ENCODE peak calls at places on chromosome 12, in ten cellular contexts. Q is B cell; V is PC-9; O is amniotic epithelial cell; M is GM12878; B is GDM1; L is HS-27A; X is activated CD4-positive, alpha-beta T cell treated with anti-CD3 and anti-CD28 coated beads, Interleukin-2, amount 10 ng/mL, durations not matched to agents 24 days and 14 days; Y is fibroblast of lung; F is glomerular endothelial cell. Z is an unnamed sample.

GRCh38 chr12:102954143-102954542 is 3.3 kb upstream of the ASCL1 start:
- DNase-seq in V (no peak), B (no peak), F (no peak), O (no peak), Q (no peak), L (no peak), M (no peak), Y (no peak), X (peak), Z (no peak)

GRCh38 chr12:46383654-46384450 is 11.3 kb upstream of the SLC38A2 start:
- DNase-seq in L (no peak), M (no peak), O (peak), X (peak), Q (peak), F (no peak), B (peak), Y (peak), V (peak), Z (peak)

GRCh38 chr12:7934153-7934552 is 1.8 kb downstream of the SLC2A3 start:
- DNase-seq in Y (no peak), O (no peak), B (no peak), M (no peak), X (peak), Q (no peak), V (no peak), L (no peak), F (no peak), Z (no peak)

GRCh38 chr12:65695077-65695865 is 129.0 kb upstream of the HMGA2 start:
- DNase-seq in M (no peak), Y (peak), V (peak), O (peak), L (peak), F (peak), Q (no peak), B (no peak), X (no peak), Z (no peak)

GRCh38 chr12:79624378-79624777 is 66.4 kb downstream of the PAWR start:
- DNase-seq in Y (peak), M (no peak), L (no peak), X (no peak), O (peak), Q (no peak), V (no peak), F (no peak), B (no peak), Z (no peak)

GRCh38 chr12:116547955-116548471 is 11.2 kb upstream of the MAP1LC3B2 start:
- DNase-seq in M (no peak), X (no peak), B (peak), O (no peak), L (no peak), Q (peak), Y (peak), V (no peak), F (no peak), Z (no peak)

GRCh38 chr12:62210422-62210821 is 49.8 kb upstream of the USP15 start:
- DNase-seq in M (no peak), O (peak), B (no peak), V (peak), Y (peak), Q (peak), F (no peak), X (peak), L (no peak), Z (no peak)

GRCh38 chr12:3077572-3078081 is 448 bp downstream of the TSPAN9 start:
- DNase-seq in O (no peak), Q (no peak), B (no peak), L (no peak), X (peak), M (no peak), Y (peak), F (no peak), V (peak), Z (no peak)

GRCh38 chr12:14993537-14994266 is 20.9 kb downstream of the PDE6H start:
- DNase-seq in L (peak), O (peak), Q (no peak), F (no peak), V (no peak), B (no peak), X (no peak), M (no peak), Y (peak), Z (no peak)

GRCh38 chr12:8709124-8709830 is 11.5 kb downstream of the RIMKLB start:
- DNase-seq in M (no peak), V (no peak), Q (peak), O (no peak), L (no peak), B (peak), Y (no peak), X (no peak), F (no peak), Z (no peak)

GRCh38 chr12:26188641-26189040 is 6.7 kb upstream of the SSPN start:
- DNase-seq in V (no peak), Y (peak), L (no peak), B (no peak), M (no peak), Q (no peak), X (no peak), F (no peak), O (peak), Z (no peak)

GRCh38 chr12:96195845-96196451 is 1.8 kb downstream of the ELK3 start:
- DNase-seq in Q (no peak), X (peak), V (peak), F (no peak), O (peak), B (no peak), Y (peak), L (peak), M (no peak), Z (no peak)

GRCh38 chr12:27324452-27324999 is 8.1 kb upstream of the BMAL2 start:
- DNase-seq in L (no peak), Y (peak), X (no peak), O (no peak), B (no peak), M (no peak), F (no peak), V (no peak), Q (no peak), Z (no peak)

GRCh38 chr12:75747572-75747995 is 236.2 kb upstream of the KRR1 start:
- DNase-seq in M (no peak), F (no peak), O (peak), V (no peak), Q (no peak), Y (peak), L (peak), X (no peak), B (no peak), Z (no peak)

GRCh38 chr12:124919646-124920352 is 5.3 kb upstream of the UBC start:
- DNase-seq in B (no peak), Y (peak), X (peak), M (peak), V (peak), Q (no peak), F (no peak), L (no peak), O (no peak), Z (no peak)

GRCh38 chr12:25792031-25792430 is 166.5 kb upstream of the RASSF8 start:
- DNase-seq in B (no peak), O (peak), V (no peak), Y (peak), X (no peak), L (no peak), Q (no peak), F (no peak), M (no peak), Z (no peak)

GRCh38 chr12:120141336-120141735 is 24.8 kb upstream of the RAB35 start:
- DNase-seq in X (no peak), M (no peak), Y (no peak), F (no peak), B (no peak), Q (no peak), L (no peak), V (no peak), O (no peak), Z (no peak)

GRCh38 chr12:79827484-79827883 is 107.4 kb downstream of the PPP1R12A start:
- DNase-seq in X (no peak), Y (no peak), M (no peak), B (no peak), L (no peak), F (no peak), V (no peak), O (no peak), Q (no peak), Z (no peak)

GRCh38 chr12:93707836-93708235 is 30.7 kb downstream of the CRADD start:
- DNase-seq in V (no peak), B (no peak), M (no peak), Y (peak), X (no peak), L (no peak), Q (no peak), F (no peak), O (peak), Z (no peak)

GRCh38 chr12:66945189-66945817 is 266.4 kb upstream of the GRIP1 start:
- DNase-seq in Y (no peak), F (no peak), L (no peak), V (no peak), O (no peak), Q (no peak), X (no peak), M (no peak), B (no peak), Z (no peak)

GRCh38 chr12:55057466-55057865 is 37.7 kb downstream of the NEUROD4 start:
- DNase-seq in Y (no peak), O (no peak), Q (no peak), X (no peak), L (no peak), V (no peak), B (no peak), F (no peak), M (no peak), Z (no peak)

GRCh38 chr12:131536337-131536736 is 174.6 kb upstream of the SFSWAP start:
- DNase-seq in B (no peak), Q (no peak), V (no peak), Y (no peak), O (no peak), F (no peak), L (no peak), X (no peak), M (no peak), Z (no peak)

GRCh38 chr12:114221976-114222630 is 183.8 kb downstream of the TBX5 start:
- DNase-seq in Y (no peak), Q (no peak), L (no peak), M (no peak), V (no peak), B (no peak), O (no peak), F (no peak), X (no peak), Z (no peak)

GRCh38 chr12:3698218-3698974 is 54.5 kb downstream of the CRACR2A start:
- DNase-seq in M (no peak), L (peak), B (no peak), F (peak), X (no peak), V (no peak), Q (no peak), O (peak), Y (peak), Z (no peak)

GRCh38 chr12:131521326-131521725 is 189.6 kb upstream of the SFSWAP start:
- DNase-seq in F (no peak), O (no peak), V (no peak), B (no peak), Y (no peak), M (no peak), L (no peak), X (no peak), Q (no peak), Z (no peak)

GRCh38 chr12:117189725-117190209 is 503 bp downstream of the FBXO21 start:
- DNase-seq in Y (peak), Q (peak), M (no peak), V (peak), O (peak), X (peak), L (no peak), F (no peak), B (no peak), Z (no peak)

GRCh38 chr12:120584343-120585149 is 3.3 kb upstream of the POP5 start:
- DNase-seq in Q (peak), L (no peak), O (no peak), F (no peak), Y (no peak), M (no peak), X (peak), B (no peak), V (peak), Z (peak)

GRCh38 chr12:109219938-109220337 is 89.1 kb downstream of the FOXN4 start:
- DNase-seq in M (no peak), O (no peak), X (no peak), L (no peak), Q (no peak), Y (no peak), F (no peak), B (no peak), V (no peak), Z (no peak)

GRCh38 chr12:50203691-50204090 is 36.5 kb upstream of the CERS5 start:
- DNase-seq in M (no peak), F (no peak), Q (no peak), V (no peak), X (no peak), Y (no peak), L (no peak), B (no peak), O (peak), Z (no peak)

GRCh38 chr12:123971449-123971769 is 1.2 kb downstream of the CCDC92 start:
- DNase-seq in X (no peak), L (no peak), V (no peak), B (no peak), Q (no peak), Y (no peak), M (no peak), F (no peak), O (no peak), Z (no peak)

GRCh38 chr12:59086124-59086523 is 165.8 kb upstream of the LRIG3 start:
- DNase-seq in Y (peak), M (no peak), F (no peak), L (no peak), Q (no peak), V (no peak), B (no peak), O (no peak), X (no peak), Z (no peak)